ENCODE peak calls at places on chromosomes 3 and 15, in five cellular contexts. L is stomach, G is ovary, U is right cardiac atrium, R is tibial artery. S is an unnamed sample.

GRCh38 chr15:98649996-98650870 is 1.9 kb downstream of the IGF1R start:
- DNase-seq in U (peak; percentile 78), R (peak; percentile 76), L (peak; percentile 55), G (peak; percentile 71), S (peak; percentile 76)

GRCh38 chr3:149152420-149152819 is 23.0 kb downstream of the HPS3 start:
- DNase-seq in L (no peak), U (no peak), G (no peak), R (no peak), S (no peak)

GRCh38 chr3:9778102-9778501 is 8.4 kb upstream of the CAMK1 start:
- DNase-seq in L (no peak), U (no peak), R (no peak), G (no peak), S (no peak)

GRCh38 chr3:125051715-125052581 is 3.8 kb downstream of the HEG1 start:
- DNase-seq in L (no peak), U (peak; percentile 87), R (peak; percentile 81), G (peak; percentile 65), S (no peak)

GRCh38 chr15:92930776-92931175 is 30.7 kb downstream of the CHD2 start:
- DNase-seq in R (no peak), G (no peak), L (no peak), U (no peak), S (no peak)

GRCh38 chr15:39591896-39592315 is 11.0 kb downstream of the THBS1 start:
- DNase-seq in G (no peak), R (no peak), L (no peak), U (no peak), S (no peak)

GRCh38 chr3:69485489-69485888 is 99.6 kb upstream of the FRMD4B start:
- DNase-seq in R (no peak), L (no peak), U (no peak), G (no peak), S (no peak)

GRCh38 chr3:30180305-30181275 is 425.8 kb upstream of the TGFBR2 start:
- DNase-seq in G (no peak), R (no peak), U (no peak), L (no peak), S (no peak)

GRCh38 chr15:66369773-66370651 is 13.5 kb upstream of the TIPIN start:
- DNase-seq in U (no peak), R (no peak), G (no peak), L (no peak), S (no peak)

GRCh38 chr3:105385868-105386508 is 19.3 kb downstream of the ALCAM start:
- DNase-seq in G (no peak), U (no peak), R (no peak), L (no peak), S (no peak)

GRCh38 chr3:62589078-62589477 is 215.7 kb upstream of the FEZF2 start:
- DNase-seq in G (no peak), R (no peak), U (no peak), L (no peak), S (no peak)

GRCh38 chr3:71153753-71154152 is 429.8 kb downstream of the FOXP1 start:
- DNase-seq in U (no peak), L (no peak), G (no peak), R (no peak), S (no peak)

GRCh38 chr3:133853063-133853924 is 42.4 kb downstream of the RAB6B start:
- DNase-seq in R (no peak), G (no peak), U (no peak), L (no peak), S (peak; percentile 22)

GRCh38 chr3:50264964-50265485 is 3.9 kb upstream of the SEMA3B start:
- DNase-seq in L (no peak), G (peak; percentile 68), R (no peak), U (no peak), S (no peak)

GRCh38 chr3:38521391-38521987 is 25.3 kb downstream of the EXOG start:
- DNase-seq in L (peak; percentile 73), R (no peak), G (peak; percentile 61), U (peak; percentile 67), S (no peak)

GRCh38 chr3:105497381-105497780 is 130.7 kb downstream of the ALCAM start:
- DNase-seq in G (no peak), L (no peak), U (no peak), R (no peak), S (no peak)

GRCh38 chr3:43389388-43390254 is 103.3 kb downstream of the SNRK start:
- DNase-seq in R (no peak), L (peak; percentile 57), U (peak; percentile 74), G (no peak), S (no peak)

GRCh38 chr3:184284696-184285095 is 8.9 kb downstream of the ECE2 start:
- DNase-seq in U (peak; percentile 75), L (peak; percentile 34), R (no peak), G (no peak), S (no peak)

GRCh38 chr3:107241217-107241616 is 136.0 kb upstream of the CCDC54 start:
- DNase-seq in L (peak; percentile 32), R (peak; percentile 65), G (peak; percentile 54), U (peak; percentile 72), S (peak; percentile 73)

GRCh38 chr3:196686436-196686835 is 25.6 kb downstream of the CEP19 start:
- DNase-seq in U (no peak), R (no peak), L (no peak), G (no peak), S (no peak)

GRCh38 chr15:89370120-89371077 is 35.8 kb upstream of the POLG start:
- DNase-seq in G (no peak), L (no peak), R (no peak), U (no peak), S (no peak)

GRCh38 chr3:105094588-105094987 is 272.1 kb upstream of the ALCAM start:
- DNase-seq in R (no peak), U (no peak), L (no peak), G (no peak), S (no peak)

GRCh38 chr3:51715231-51716058 is 8.6 kb downstream of the GRM2 start:
- DNase-seq in U (no peak), R (no peak), G (peak; percentile 27), L (peak; percentile 24), S (peak; percentile 60)

GRCh38 chr15:48186271-48186670 is 5.2 kb upstream of the CTXN2 start:
- DNase-seq in U (no peak), L (no peak), G (no peak), R (no peak), S (no peak)

GRCh38 chr15:48191574-48192225 is at the start of gene CTXN2:
- DNase-seq in R (no peak), G (no peak), U (no peak), L (no peak), S (no peak)

GRCh38 chr15:48185527-48185926 is 5.9 kb upstream of the CTXN2 start:
- DNase-seq in U (no peak), R (no peak), G (no peak), L (no peak), S (no peak)

GRCh38 chr15:48190932-48191573 is 412 bp upstream of the CTXN2 start:
- DNase-seq in R (peak; percentile 68), L (peak; percentile 52), G (peak; percentile 76), U (peak; percentile 84), S (peak; percentile 82)
- H3K4me3 ChIP-seq in R (no peak overlapping the region), L (no peak overlapping the region), G (no peak overlapping the region), U (no peak overlapping the region), S (no peak overlapping the region)

GRCh38 chr3:23480324-23480704 is 277.2 kb downstream of the UBE2E2 start:
- DNase-seq in U (no peak), R (no peak), G (no peak), L (no peak), S (no peak)
- H3K27ac ChIP-seq in U (no peak overlapping the region), R (no peak overlapping the region), G (no peak overlapping the region), L (no peak overlapping the region), S (no peak overlapping the region)

GRCh38 chr3:36763111-36763849 is 1.1 kb downstream of the DCLK3 start:
- DNase-seq in R (no peak), G (no peak), L (no peak), U (no peak), S (no peak)
- H3K4me3 ChIP-seq in R (no peak overlapping the region), G (no peak overlapping the region), L (no peak overlapping the region), U (peak overlapping the region; percentile 55), S (no peak overlapping the region)

GRCh38 chr3:187750041-187750512 is 4.8 kb upstream of the BCL6 start:
- DNase-seq in U (peak; percentile 56), L (peak; percentile 84), G (peak; percentile 52), R (no peak), S (peak; percentile 88)
- H3K27ac ChIP-seq in U (peak overlapping the region; percentile 93), L (peak overlapping the region; percentile 93), G (peak overlapping the region; percentile 100), R (no peak overlapping the region), S (peak overlapping the region; percentile 33)

S was measured in upper lobe of right lung.